ENCODE peak calls at places on chromosomes 7 and 10, in five cellular contexts. One of them, this sample, is unnamed.

GRCh38 chr7:32177216-32177615 is 107.0 kb upstream of the PDE1C start:
- DNase-seq in IMR-90: no peak
- DNase-seq in mesenchymal stem cell: no peak
- DNase-seq in neuronal stem cell: no peak
- DNase-seq in H1: no peak
- DNase-seq in this sample: no peak

GRCh38 chr7:105189859-105190492 is 176.0 kb downstream of the KMT2E start:
- DNase-seq in IMR-90: peak; percentile 12
- DNase-seq in mesenchymal stem cell: no peak
- DNase-seq in neuronal stem cell: no peak
- DNase-seq in H1: no peak
- DNase-seq in this sample: no peak

GRCh38 chr7:104529567-104529966 is 201.2 kb downstream of the LHFPL3 start:
- DNase-seq in IMR-90: no peak
- DNase-seq in mesenchymal stem cell: no peak
- DNase-seq in neuronal stem cell: no peak
- DNase-seq in H1: no peak
- DNase-seq in this sample: no peak

GRCh38 chr10:18473424-18474110 is 177.8 kb downstream of the NSUN6 start:
- DNase-seq in IMR-90: peak; percentile 89
- DNase-seq in mesenchymal stem cell: no peak
- DNase-seq in neuronal stem cell: no peak
- DNase-seq in H1: no peak
- DNase-seq in this sample: no peak

GRCh38 chr10:130717088-130717487 is 580.9 kb downstream of the GLRX3 start:
- DNase-seq in IMR-90: no peak
- DNase-seq in mesenchymal stem cell: no peak
- DNase-seq in neuronal stem cell: no peak
- DNase-seq in H1: no peak
- DNase-seq in this sample: no peak

GRCh38 chr7:92586403-92586802 is 3.8 kb downstream of the FAM133B start:
- DNase-seq in IMR-90: peak; percentile 72
- DNase-seq in mesenchymal stem cell: peak; percentile 48
- DNase-seq in neuronal stem cell: no peak
- DNase-seq in H1: no peak
- DNase-seq in this sample: no peak

GRCh38 chr7:78279035-78279434 is 480.5 kb downstream of the PHTF2 start:
- DNase-seq in IMR-90: peak; percentile 91
- DNase-seq in mesenchymal stem cell: peak; percentile 69
- DNase-seq in neuronal stem cell: no peak
- DNase-seq in H1: no peak
- DNase-seq in this sample: no peak

GRCh38 chr10:77898323-77899079 is 28.1 kb downstream of the DLG5 start:
- DNase-seq in IMR-90: no peak
- DNase-seq in mesenchymal stem cell: no peak
- DNase-seq in neuronal stem cell: no peak
- DNase-seq in H1: no peak
- DNase-seq in this sample: no peak

GRCh38 chr7:121083790-121084251 is 95.3 kb downstream of the CPED1 start:
- DNase-seq in IMR-90: peak; percentile 51
- DNase-seq in mesenchymal stem cell: peak; percentile 32
- DNase-seq in neuronal stem cell: no peak
- DNase-seq in H1: no peak
- DNase-seq in this sample: no peak

GRCh38 chr7:16891338-16891737 is 9.6 kb upstream of the AGR3 start:
- DNase-seq in IMR-90: peak; percentile 72
- DNase-seq in mesenchymal stem cell: peak; percentile 78
- DNase-seq in neuronal stem cell: no peak
- DNase-seq in H1: no peak
- DNase-seq in this sample: peak; percentile 36

GRCh38 chr7:13041368-13041988 is 354.0 kb downstream of the ARL4A start:
- DNase-seq in IMR-90: no peak
- DNase-seq in mesenchymal stem cell: no peak
- DNase-seq in neuronal stem cell: no peak
- DNase-seq in H1: no peak
- DNase-seq in this sample: no peak

GRCh38 chr7:151864081-151864480 is 12.8 kb downstream of the PRKAG2 start:
- DNase-seq in IMR-90: no peak
- DNase-seq in mesenchymal stem cell: no peak
- DNase-seq in neuronal stem cell: no peak
- DNase-seq in H1: no peak
- DNase-seq in this sample: no peak

GRCh38 chr7:23246540-23246939 is at the start of gene GPNMB:
- DNase-seq in IMR-90: peak; percentile 58
- DNase-seq in mesenchymal stem cell: peak; percentile 70
- DNase-seq in neuronal stem cell: no peak
- DNase-seq in H1: no peak
- DNase-seq in this sample: no peak

GRCh38 chr10:29150010-29150409 is 138.9 kb upstream of the LYZL1 start:
- DNase-seq in IMR-90: no peak
- DNase-seq in mesenchymal stem cell: no peak
- DNase-seq in neuronal stem cell: no peak
- DNase-seq in H1: no peak
- DNase-seq in this sample: no peak

GRCh38 chr7:77979219-77979618 is 180.6 kb downstream of the PHTF2 start:
- DNase-seq in IMR-90: peak; percentile 73
- DNase-seq in mesenchymal stem cell: no peak
- DNase-seq in neuronal stem cell: no peak
- DNase-seq in H1: no peak
- DNase-seq in this sample: no peak

GRCh38 chr10:16116404-16117304 is 256.3 kb upstream of the MINDY3 start:
- DNase-seq in IMR-90: no peak
- DNase-seq in mesenchymal stem cell: no peak
- DNase-seq in neuronal stem cell: no peak
- DNase-seq in H1: peak; percentile 47
- DNase-seq in this sample: peak; percentile 70

GRCh38 chr7:38806912-38807311 is 102.1 kb downstream of the VPS41 start:
- DNase-seq in IMR-90: no peak
- DNase-seq in mesenchymal stem cell: no peak
- DNase-seq in neuronal stem cell: no peak
- DNase-seq in H1: no peak
- DNase-seq in this sample: no peak

GRCh38 chr7:128937647-128938523 is at the start of gene IRF5:
- DNase-seq in IMR-90: no peak
- DNase-seq in mesenchymal stem cell: no peak
- DNase-seq in neuronal stem cell: no peak
- DNase-seq in H1: no peak
- DNase-seq in this sample: peak; percentile 80

GRCh38 chr10:78706986-78707500 is 361.7 kb upstream of the ZMIZ1 start:
- DNase-seq in IMR-90: no peak
- DNase-seq in mesenchymal stem cell: no peak
- DNase-seq in neuronal stem cell: no peak
- DNase-seq in H1: no peak
- DNase-seq in this sample: no peak

GRCh38 chr7:30224511-30225031 is 59.8 kb upstream of the ZNRF2 start:
- DNase-seq in IMR-90: peak; percentile 30
- DNase-seq in mesenchymal stem cell: peak; percentile 75
- DNase-seq in neuronal stem cell: no peak
- DNase-seq in H1: no peak
- DNase-seq in this sample: peak; percentile 32

GRCh38 chr10:119006451-119007210 is 22.9 kb upstream of the NANOS1 start:
- DNase-seq in IMR-90: peak; percentile 100
- DNase-seq in mesenchymal stem cell: peak; percentile 99
- DNase-seq in neuronal stem cell: no peak
- DNase-seq in H1: no peak
- DNase-seq in this sample: peak; percentile 81

GRCh38 chr7:95899919-95900513 is 127.7 kb downstream of the DYNC1I1 start:
- DNase-seq in IMR-90: no peak
- DNase-seq in mesenchymal stem cell: no peak
- DNase-seq in neuronal stem cell: no peak
- DNase-seq in H1: no peak
- DNase-seq in this sample: no peak

GRCh38 chr10:92387289-92387940 is 96.4 kb downstream of the MARCHF5 start:
- DNase-seq in IMR-90: peak; percentile 75
- DNase-seq in mesenchymal stem cell: peak; percentile 78
- DNase-seq in neuronal stem cell: peak; percentile 88
- DNase-seq in H1: peak; percentile 94
- DNase-seq in this sample: peak; percentile 18

GRCh38 chr7:157427811-157428553 is 91.2 kb downstream of the DNAJB6 start:
- DNase-seq in IMR-90: no peak
- DNase-seq in mesenchymal stem cell: no peak
- DNase-seq in neuronal stem cell: no peak
- DNase-seq in H1: peak; percentile 46
- DNase-seq in this sample: no peak

GRCh38 chr7:22728416-22729029 is 1.5 kb downstream of the IL6 start:
- DNase-seq in IMR-90: peak; percentile 71
- DNase-seq in mesenchymal stem cell: peak; percentile 68
- DNase-seq in neuronal stem cell: no peak
- DNase-seq in H1: no peak
- DNase-seq in this sample: peak; percentile 69

GRCh38 chr10:110865184-110865803 is 6.4 kb upstream of the PDCD4 start:
- DNase-seq in IMR-90: peak; percentile 27
- DNase-seq in mesenchymal stem cell: no peak
- DNase-seq in neuronal stem cell: peak; percentile 18
- DNase-seq in H1: no peak
- DNase-seq in this sample: no peak

GRCh38 chr10:71657604-71658348 is 61.8 kb downstream of the C10orf105 start:
- DNase-seq in IMR-90: no peak
- DNase-seq in mesenchymal stem cell: no peak
- DNase-seq in neuronal stem cell: peak; percentile 37
- DNase-seq in H1: peak; percentile 71
- DNase-seq in this sample: no peak

DNA sequence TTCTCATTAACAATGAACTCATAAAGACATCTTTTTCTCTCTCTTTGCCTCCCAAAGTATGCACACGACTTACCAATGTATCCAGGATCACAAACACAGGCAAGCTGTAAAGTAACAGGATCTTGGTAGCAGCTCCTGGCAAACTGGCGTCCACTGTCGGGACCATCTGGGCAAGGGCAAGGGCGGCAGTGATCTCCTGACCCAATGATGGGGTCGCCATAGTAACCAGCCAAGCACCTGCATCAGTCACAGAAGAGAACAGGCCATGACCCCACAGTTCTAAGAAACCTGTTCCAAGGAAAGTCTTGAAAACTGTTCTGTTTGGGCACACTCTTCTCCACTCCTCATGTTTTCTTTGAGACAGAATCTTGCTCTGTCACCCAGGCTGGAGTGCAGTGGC is 47.6 kb downstream of the LAMB1 start:
- DNase-seq in IMR-90: no peak
- DNase-seq in mesenchymal stem cell: no peak
- DNase-seq in neuronal stem cell: no peak
- DNase-seq in H1: no peak
- DNase-seq in this sample: no peak
- H3K36me3 ChIP-seq in IMR-90: peaks cover 64% of the 10 kb centered on the region
- H3K36me3 ChIP-seq in mesenchymal stem cell: peaks cover 86% of the 10 kb centered on the region
- H3K36me3 ChIP-seq in neuronal stem cell: peaks cover 81% of the 10 kb centered on the region
- H3K36me3 ChIP-seq in H1: peaks cover 5% of the 10 kb centered on the region
- H3K36me3 ChIP-seq in this sample: peaks cover 49% of the 10 kb centered on the region

GRCh38 chr10:34978080-34978479 is 112.1 kb downstream of the CUL2 start:
- DNase-seq in IMR-90: no peak
- DNase-seq in mesenchymal stem cell: no peak
- DNase-seq in neuronal stem cell: no peak
- DNase-seq in H1: no peak
- DNase-seq in this sample: peak; percentile 95
- H3K14ac ChIP-seq in IMR-90: no peak overlapping the region
- H3K14ac ChIP-seq in mesenchymal stem cell: no peak overlapping the region
- H3K14ac ChIP-seq in neuronal stem cell: peak overlapping the region; percentile 47
- H3K14ac ChIP-seq in H1: no peak overlapping the region
- H3K14ac ChIP-seq in this sample: no peak overlapping the region

GRCh38 chr7:158631574-158632195 is 44.1 kb upstream of the PTPRN2 start:
- DNase-seq in IMR-90: no peak
- DNase-seq in mesenchymal stem cell: no peak
- DNase-seq in neuronal stem cell: no peak
- DNase-seq in H1: no peak
- DNase-seq in this sample: no peak
- H3K36me3 ChIP-seq in IMR-90: peaks cover 6% of the 10 kb centered on the region
- H3K36me3 ChIP-seq in mesenchymal stem cell: peaks cover 18% of the 10 kb centered on the region
- H3K36me3 ChIP-seq in neuronal stem cell: peaks cover 92% of the 10 kb centered on the region
- H3K36me3 ChIP-seq in H1: no peaks in the 10 kb centered on the region
- H3K36me3 ChIP-seq in this sample: peaks cover 17% of the 10 kb centered on the region

DNA sequence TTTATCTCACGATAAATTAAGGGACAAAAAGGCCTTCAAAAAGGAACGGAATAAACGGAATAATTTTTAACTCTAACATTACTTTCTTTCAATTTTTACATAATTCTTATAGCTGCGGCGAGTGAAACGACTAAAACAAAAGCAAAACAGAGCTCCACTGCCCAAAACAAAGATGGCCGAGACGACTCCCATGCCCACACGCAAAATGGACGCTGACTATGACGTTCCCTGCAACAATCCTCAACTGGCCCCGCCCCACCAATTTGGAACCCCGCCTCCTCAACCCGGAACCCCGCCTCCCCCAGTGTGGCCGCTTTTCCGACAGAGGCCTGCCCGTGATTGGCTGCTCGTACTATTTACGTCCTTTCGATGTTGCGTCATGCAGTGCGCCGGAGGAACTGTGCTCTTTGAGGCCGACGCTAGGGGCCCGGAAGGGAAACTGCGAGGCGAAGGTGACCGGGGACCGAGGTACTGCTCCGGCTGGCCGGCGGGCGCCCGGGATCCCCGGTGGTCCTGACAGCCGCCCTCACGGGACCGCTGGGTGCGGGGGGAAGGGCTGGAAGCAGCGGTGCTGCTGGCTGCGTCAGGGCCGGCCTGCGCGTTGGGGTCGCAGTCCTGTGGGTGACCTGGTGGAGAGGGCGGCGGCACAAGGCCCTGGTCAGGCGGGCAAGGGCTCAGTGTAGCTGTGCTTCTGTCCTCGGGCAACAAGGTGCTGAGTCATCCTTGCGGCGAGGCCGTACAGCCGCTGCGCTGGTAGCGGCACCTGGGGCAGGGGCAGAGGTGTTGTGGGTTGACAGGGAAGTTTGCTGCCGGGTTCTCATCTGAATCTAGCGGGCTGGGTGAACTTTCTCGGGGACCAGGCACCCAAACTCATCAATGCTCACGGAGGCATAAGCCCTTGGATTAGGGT is at the start of gene GHITM:
- DNase-seq in IMR-90: peak; percentile 98
- DNase-seq in mesenchymal stem cell: peak; percentile 99
- DNase-seq in neuronal stem cell: peak; percentile 97
- DNase-seq in H1: peak; percentile 100
- DNase-seq in this sample: peak; percentile 100
- H3K14ac ChIP-seq in IMR-90: peak within 1 kb of the TSS; percentile 67
- H3K14ac ChIP-seq in mesenchymal stem cell: no peak within 1 kb of the TSS
- H3K14ac ChIP-seq in neuronal stem cell: peak within 1 kb of the TSS; percentile 12
- H3K14ac ChIP-seq in H1: no peak within 1 kb of the TSS
- H3K14ac ChIP-seq in this sample: peak within 1 kb of the TSS; percentile 97

DNA sequence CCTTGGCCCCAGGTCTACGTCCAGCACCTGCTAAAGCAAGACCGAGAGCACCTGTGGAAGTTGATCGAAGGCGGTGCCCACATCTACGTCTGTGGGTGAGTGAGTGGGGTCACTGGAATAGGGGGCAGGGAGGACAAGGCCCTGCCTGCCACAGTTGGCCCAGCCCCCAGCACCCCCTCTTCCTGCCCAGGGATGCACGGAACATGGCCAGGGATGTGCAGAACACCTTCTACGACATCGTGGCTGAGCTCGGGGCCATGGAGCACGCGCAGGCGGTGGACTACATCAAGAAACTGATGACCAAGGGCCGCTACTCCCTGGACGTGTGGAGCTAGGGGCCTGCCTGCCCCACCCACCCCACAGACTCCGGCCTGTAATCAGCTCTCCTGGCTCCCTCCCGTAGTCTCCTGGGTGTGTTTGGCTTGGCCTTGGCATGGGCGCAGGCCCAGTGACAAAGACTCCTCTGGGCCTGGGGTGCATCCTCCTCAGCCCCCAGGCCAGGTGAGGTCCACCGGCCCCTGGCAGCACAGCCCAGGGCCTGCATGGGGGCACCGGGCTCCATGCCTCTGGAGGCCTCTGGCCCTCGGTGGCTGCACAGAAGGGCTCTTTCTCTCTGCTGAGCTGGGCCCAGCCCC is 8.1 kb downstream of the TMEM120A start:
- DNase-seq in IMR-90: no peak
- DNase-seq in mesenchymal stem cell: no peak
- DNase-seq in neuronal stem cell: no peak
- DNase-seq in H1: no peak
- DNase-seq in this sample: no peak
- H3K36me3 ChIP-seq in IMR-90: peaks cover 59% of the 10 kb centered on the region
- H3K36me3 ChIP-seq in mesenchymal stem cell: peaks cover 67% of the 10 kb centered on the region
- H3K36me3 ChIP-seq in neuronal stem cell: peaks cover 67% of the 10 kb centered on the region
- H3K36me3 ChIP-seq in H1: peaks cover 5% of the 10 kb centered on the region
- H3K36me3 ChIP-seq in this sample: peaks cover 66% of the 10 kb centered on the region